ENCODE peak calls at places on chromosomes 7 and 10, in seven cellular contexts. W is GM03348; Q is mucosa of gallbladder; Y is stimulated activated CD4-positive, alpha-beta T cell treated with anti-CD3 and anti-CD28 coated beads, Interleukin-4, amount 100 ng/mL, for 48 hours; M is T follicular helper cell; E is Kasumi-1; O is activated CD4-positive, alpha-beta T cell treated with anti-CD3 and anti-CD28 coated beads, Interleukin-2, amount 10 ng/mL, durations not matched to agents 7 days and 5 days. P is an unnamed sample.
A peak's percentile ranks its signal among the peaks of the same experiment; 100 is the strongest.

GRCh38 chr10:44186150-44186549 is 198.7 kb downstream of the CXCL12 start:
- DNase-seq in W (peak; percentile 75), Q (no peak), Y (no peak), M (no peak), E (peak; percentile 13), O (no peak), P (no peak)

GRCh38 chr10:74825371-74826141 is 844 bp upstream of the KAT6B start:
- DNase-seq in W (peak; percentile 90), Q (peak; percentile 28), Y (no peak), M (peak; percentile 38), E (peak; percentile 71), O (no peak), P (peak; percentile 87)

GRCh38 chr10:97718659-97719142 is 5.2 kb downstream of the MARVELD1 start:
- DNase-seq in W (no peak), Q (peak; percentile 83), Y (no peak), M (no peak), E (no peak), O (no peak), P (no peak)

GRCh38 chr10:61760943-61761824 is 98.5 kb downstream of the CABCOCO1 start:
- DNase-seq in W (peak; percentile 44), Q (no peak), Y (no peak), M (no peak), E (no peak), O (no peak), P (no peak)

GRCh38 chr10:42754155-42755027 is 28.2 kb upstream of the BMS1 start:
- DNase-seq in W (peak; percentile 50), Q (no peak), Y (no peak), M (peak; percentile 11), E (peak; percentile 46), O (peak; percentile 17), P (no peak)

GRCh38 chr10:74282853-74283205 is 131.8 kb downstream of the ADK start:
- DNase-seq in W (no peak), Q (no peak), Y (no peak), M (no peak), E (no peak), O (no peak), P (no peak)

GRCh38 chr10:73653701-73654100 is 2.1 kb downstream of the SYNPO2L start:
- DNase-seq in W (no peak), Q (no peak), Y (no peak), M (no peak), E (peak; percentile 92), O (no peak), P (peak; percentile 79)

GRCh38 chr7:98879198-98879988 is 1.1 kb downstream of the TRRAP start:
- DNase-seq in W (peak; percentile 22), Q (peak; percentile 20), Y (peak; percentile 47), M (peak; percentile 59), E (peak; percentile 47), O (peak; percentile 84), P (peak; percentile 84)

GRCh38 chr10:57964371-57964770 is 303.3 kb downstream of the IPMK start:
- DNase-seq in W (peak; percentile 5), Q (no peak), Y (no peak), M (no peak), E (no peak), O (no peak), P (no peak)

GRCh38 chr10:19499291-19499765 is 316.9 kb upstream of the PLXDC2 start:
- DNase-seq in W (no peak), Q (no peak), Y (no peak), M (no peak), E (no peak), O (no peak), P (no peak)

GRCh38 chr10:116247701-116248100 is 25.3 kb downstream of the GFRA1 start:
- DNase-seq in W (no peak), Q (no peak), Y (no peak), M (no peak), E (no peak), O (no peak), P (no peak)

GRCh38 chr7:116686033-116686432 is 14.0 kb downstream of the MET start:
- DNase-seq in W (no peak), Q (no peak), Y (no peak), M (no peak), E (no peak), O (no peak), P (no peak)

GRCh38 chr7:97006146-97006950 is 995 bp downstream of the DLX6 start:
- DNase-seq in W (peak; percentile 63), Q (no peak), Y (no peak), M (no peak), E (peak; percentile 7), O (peak; percentile 21), P (no peak)

GRCh38 chr10:62961951-62962523 is 145.9 kb upstream of the EGR2 start:
- DNase-seq in W (peak; percentile 37), Q (no peak), Y (no peak), M (no peak), E (no peak), O (no peak), P (peak; percentile 42)

GRCh38 chr10:69061305-69062161 is 26.4 kb upstream of the SRGN start:
- DNase-seq in W (peak; percentile 81), Q (peak; percentile 76), Y (no peak), M (no peak), E (peak; percentile 79), O (peak; percentile 47), P (peak; percentile 62)

GRCh38 chr7:36132025-36132424 is 21.0 kb upstream of the EEPD1 start:
- DNase-seq in W (no peak), Q (no peak), Y (no peak), M (no peak), E (peak; percentile 24), O (no peak), P (peak; percentile 78)

GRCh38 chr7:1698951-1699350 is 28.9 kb downstream of the ELFN1 start:
- DNase-seq in W (no peak), Q (no peak), Y (no peak), M (no peak), E (no peak), O (no peak), P (no peak)

GRCh38 chr7:24891173-24891787 is 88.7 kb downstream of the OSBPL3 start:
- DNase-seq in W (no peak), Q (no peak), Y (no peak), M (no peak), E (no peak), O (no peak), P (no peak)

GRCh38 chr7:117083648-117084047 is 130.3 kb downstream of the ST7 start:
- DNase-seq in W (no peak), Q (no peak), Y (no peak), M (no peak), E (no peak), O (no peak), P (no peak)

GRCh38 chr10:126043389-126043788 is 147.0 kb downstream of the FANK1 start:
- DNase-seq in W (no peak), Q (no peak), Y (no peak), M (no peak), E (no peak), O (no peak), P (no peak)

GRCh38 chr7:149558149-149558861 is 60.7 kb upstream of the ZNF746 start:
- DNase-seq in W (peak; percentile 72), Q (no peak), Y (no peak), M (no peak), E (no peak), O (no peak), P (no peak)

P was measured in Karpas-422.